ENCODE peak calls at places on chromosome 13, in four cellular contexts. One of them, this sample, is unnamed.
A peak's percentile ranks its signal among the peaks of the same experiment; 100 is the strongest.

GRCh38 chr13:27151798-27152599 is 19.6 kb downstream of the USP12 start:
- DNase-seq in Panc1: no peak
- DNase-seq in heart left ventricle: no peak
- DNase-seq in tibial artery: no peak
- DNase-seq in this sample: no peak

GRCh38 chr13:106432636-106433035 is 102.8 kb downstream of the EFNB2 start:
- DNase-seq in Panc1: no peak
- DNase-seq in heart left ventricle: no peak
- DNase-seq in tibial artery: no peak
- DNase-seq in this sample: no peak

GRCh38 chr13:108925070-108925469 is 295.7 kb downstream of the MYO16 start:
- DNase-seq in Panc1: no peak
- DNase-seq in heart left ventricle: no peak
- DNase-seq in tibial artery: no peak
- DNase-seq in this sample: no peak

GRCh38 chr13:39148513-39148961 is 110.3 kb downstream of the NHLRC3 start:
- DNase-seq in Panc1: no peak
- DNase-seq in heart left ventricle: no peak
- DNase-seq in tibial artery: peak; percentile 33
- DNase-seq in this sample: no peak

GRCh38 chr13:23715762-23716235 is 145.6 kb downstream of the TNFRSF19 start:
- DNase-seq in Panc1: no peak
- DNase-seq in heart left ventricle: no peak
- DNase-seq in tibial artery: no peak
- DNase-seq in this sample: no peak

GRCh38 chr13:70386919-70387318 is 278.7 kb upstream of the KLHL1 start:
- DNase-seq in Panc1: no peak
- DNase-seq in heart left ventricle: no peak
- DNase-seq in tibial artery: no peak
- DNase-seq in this sample: no peak

GRCh38 chr13:98188544-98189166 is 11.6 kb upstream of the RNF113B start:
- DNase-seq in Panc1: no peak
- DNase-seq in heart left ventricle: no peak
- DNase-seq in tibial artery: no peak
- DNase-seq in this sample: no peak

GRCh38 chr13:19587635-19588300 is 26.4 kb upstream of the TPTE2 start:
- DNase-seq in Panc1: peak; percentile 20
- DNase-seq in heart left ventricle: no peak
- DNase-seq in tibial artery: no peak
- DNase-seq in this sample: no peak

GRCh38 chr13:95335667-95336066 is 34.4 kb upstream of the ABCC4 start:
- DNase-seq in Panc1: no peak
- DNase-seq in heart left ventricle: no peak
- DNase-seq in tibial artery: no peak
- DNase-seq in this sample: no peak

GRCh38 chr13:28611654-28612131 is 47.2 kb upstream of the POMP start:
- DNase-seq in Panc1: no peak
- DNase-seq in heart left ventricle: no peak
- DNase-seq in tibial artery: no peak
- DNase-seq in this sample: no peak

GRCh38 chr13:73849292-73849691 is 284.9 kb downstream of the KLF12 start:
- DNase-seq in Panc1: no peak
- DNase-seq in heart left ventricle: no peak
- DNase-seq in tibial artery: no peak
- DNase-seq in this sample: no peak

GRCh38 chr13:79435549-79435948 is 29.5 kb upstream of the RBM26 start:
- DNase-seq in Panc1: no peak
- DNase-seq in heart left ventricle: no peak
- DNase-seq in tibial artery: no peak
- DNase-seq in this sample: no peak

GRCh38 chr13:109297628-109298027 is 488.8 kb downstream of the IRS2 start:
- DNase-seq in Panc1: no peak
- DNase-seq in heart left ventricle: no peak
- DNase-seq in tibial artery: no peak
- DNase-seq in this sample: no peak

GRCh38 chr13:113453962-113454361 is 674 bp upstream of the ADPRHL1 start:
- DNase-seq in Panc1: no peak
- DNase-seq in heart left ventricle: no peak
- DNase-seq in tibial artery: no peak
- DNase-seq in this sample: no peak

GRCh38 chr13:39364797-39365468 is 238.1 kb downstream of the LHFPL6 start:
- DNase-seq in Panc1: no peak
- DNase-seq in heart left ventricle: no peak
- DNase-seq in tibial artery: no peak
- DNase-seq in this sample: no peak

GRCh38 chr13:30618186-30618937 is 642 bp downstream of the USPL1 start:
- DNase-seq in Panc1: no peak
- DNase-seq in heart left ventricle: no peak
- DNase-seq in tibial artery: peak; percentile 39
- DNase-seq in this sample: no peak

GRCh38 chr13:25886438-25887214 is 165.2 kb downstream of the SHISA2 start:
- DNase-seq in Panc1: peak; percentile 10
- DNase-seq in heart left ventricle: no peak
- DNase-seq in tibial artery: no peak
- DNase-seq in this sample: no peak

GRCh38 chr13:52851153-52851962 is 2.9 kb upstream of the PCDH8 start:
- DNase-seq in Panc1: no peak
- DNase-seq in heart left ventricle: peak; percentile 29
- DNase-seq in tibial artery: peak; percentile 27
- DNase-seq in this sample: no peak

GRCh38 chr13:41835871-41836270 is 125.0 kb downstream of the VWA8 start:
- DNase-seq in Panc1: no peak
- DNase-seq in heart left ventricle: no peak
- DNase-seq in tibial artery: no peak
- DNase-seq in this sample: no peak

GRCh38 chr13:113491982-113492381 is 1.5 kb upstream of the DCUN1D2 start:
- DNase-seq in Panc1: no peak
- DNase-seq in heart left ventricle: no peak
- DNase-seq in tibial artery: no peak
- DNase-seq in this sample: no peak

GRCh38 chr13:40271931-40272775 is 394.3 kb downstream of the FOXO1 start:
- DNase-seq in Panc1: no peak
- DNase-seq in heart left ventricle: peak; percentile 58
- DNase-seq in tibial artery: peak; percentile 91
- DNase-seq in this sample: peak; percentile 97

GRCh38 chr13:109192306-109192705 is 562.9 kb downstream of the MYO16 start:
- DNase-seq in Panc1: no peak
- DNase-seq in heart left ventricle: no peak
- DNase-seq in tibial artery: no peak
- DNase-seq in this sample: no peak

GRCh38 chr13:105848494-105848893 is 687.0 kb downstream of the EFNB2 start:
- DNase-seq in Panc1: no peak
- DNase-seq in heart left ventricle: no peak
- DNase-seq in tibial artery: no peak
- DNase-seq in this sample: no peak

DNA sequence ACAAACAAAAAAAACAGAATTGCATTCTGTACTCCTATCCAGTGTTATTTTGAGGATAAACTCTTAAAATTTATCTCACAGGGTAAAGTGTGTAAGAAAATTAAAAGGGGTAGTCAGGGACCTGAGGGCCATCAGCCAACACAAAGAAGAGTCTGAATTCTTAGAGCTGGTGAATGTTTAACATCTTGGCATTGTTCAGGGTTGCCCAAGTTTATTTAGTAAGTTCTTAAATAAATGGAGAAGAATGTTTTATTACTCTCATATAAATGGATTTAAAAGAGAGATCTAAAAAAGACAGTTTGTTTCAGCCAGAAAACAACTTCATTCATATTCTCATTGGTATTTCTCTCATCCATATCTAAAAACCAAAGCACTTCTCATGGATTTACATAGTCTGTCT is 171.7 kb downstream of the LACC1 start:
- DNase-seq in Panc1: no peak
- DNase-seq in heart left ventricle: no peak
- DNase-seq in tibial artery: no peak
- DNase-seq in this sample: no peak
- H3K27ac ChIP-seq in Panc1: no peak overlapping the region
- H3K27ac ChIP-seq in heart left ventricle: no peak overlapping the region
- H3K27ac ChIP-seq in tibial artery: peak overlapping the region; percentile 55
- H3K27ac ChIP-seq in this sample: no peak overlapping the region

GRCh38 chr13:21297452-21297851 is 121.0 kb downstream of the MRPL57 start:
- DNase-seq in Panc1: no peak
- DNase-seq in heart left ventricle: no peak
- DNase-seq in tibial artery: no peak
- DNase-seq in this sample: no peak
- TF ChIP-seq CTCF in Panc1: no peak
- TF ChIP-seq CTCF in heart left ventricle: no peak
- TF ChIP-seq CTCF in tibial artery: no peak
- TF ChIP-seq CTCF in this sample: no peak

GRCh38 chr13:51249254-51249653 is 27.1 kb downstream of the FAM124A start:
- DNase-seq in Panc1: no peak
- DNase-seq in heart left ventricle: no peak
- DNase-seq in tibial artery: no peak
- DNase-seq in this sample: no peak

GRCh38 chr13:51252954-51253531 is 30.8 kb downstream of the FAM124A start:
- DNase-seq in Panc1: no peak
- DNase-seq in heart left ventricle: no peak
- DNase-seq in tibial artery: no peak
- DNase-seq in this sample: no peak

GRCh38 chr13:51251480-51251879 is 29.3 kb downstream of the FAM124A start:
- DNase-seq in Panc1: no peak
- DNase-seq in heart left ventricle: no peak
- DNase-seq in tibial artery: no peak
- DNase-seq in this sample: no peak

GRCh38 chr13:51246411-51247298 is 24.5 kb downstream of the FAM124A start:
- DNase-seq in Panc1: no peak
- DNase-seq in heart left ventricle: peak; percentile 64
- DNase-seq in tibial artery: no peak
- DNase-seq in this sample: no peak

GRCh38 chr13:51249767-51250741 is 27.9 kb downstream of the FAM124A start:
- DNase-seq in Panc1: no peak
- DNase-seq in heart left ventricle: no peak
- DNase-seq in tibial artery: no peak
- DNase-seq in this sample: no peak
- H3K4me1 ChIP-seq in Panc1: no peaks in the 10 kb centered on the region
- H3K4me1 ChIP-seq in heart left ventricle: peaks cover 44% of the 10 kb centered on the region
- H3K4me1 ChIP-seq in tibial artery: peaks cover 10% of the 10 kb centered on the region
- H3K4me1 ChIP-seq in this sample: no peaks in the 10 kb centered on the region

DNA sequence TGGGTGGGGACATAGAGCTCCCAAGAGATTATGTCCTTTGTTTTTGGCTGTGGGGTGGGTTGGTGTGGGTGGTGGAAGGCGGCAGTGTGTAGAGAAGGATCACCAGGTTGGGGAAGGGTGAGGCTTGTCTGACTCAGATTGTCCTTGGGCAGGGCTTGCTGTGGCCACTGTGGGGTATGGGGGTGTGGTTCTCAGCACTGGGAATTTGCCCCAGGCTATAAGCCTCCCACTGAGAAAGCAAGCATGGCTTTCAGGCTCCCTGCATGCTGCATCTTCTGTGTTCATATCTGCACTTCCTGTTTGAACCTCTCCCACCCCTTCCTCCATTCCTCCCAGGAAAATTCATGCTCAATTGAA is 34.9 kb downstream of the DNAJC15 start:
- DNase-seq in Panc1: no peak
- DNase-seq in heart left ventricle: peak; percentile 26
- DNase-seq in tibial artery: no peak
- DNase-seq in this sample: no peak
- H3K27ac ChIP-seq in Panc1: peak overlapping the region; percentile 59
- H3K27ac ChIP-seq in heart left ventricle: peak overlapping the region; percentile 6
- H3K27ac ChIP-seq in tibial artery: no peak overlapping the region
- H3K27ac ChIP-seq in this sample: peak overlapping the region; percentile 29

GRCh38 chr13:111556496-111556895 is 236.1 kb downstream of the TEX29 start:
- DNase-seq in Panc1: no peak
- DNase-seq in heart left ventricle: no peak
- DNase-seq in tibial artery: no peak
- DNase-seq in this sample: no peak

GRCh38 chr13:111555906-111556305 is 235.5 kb downstream of the TEX29 start:
- DNase-seq in Panc1: no peak
- DNase-seq in heart left ventricle: no peak
- DNase-seq in tibial artery: no peak
- DNase-seq in this sample: no peak

GRCh38 chr13:111559612-111560423 is 239.4 kb downstream of the TEX29 start:
- DNase-seq in Panc1: no peak
- DNase-seq in heart left ventricle: no peak
- DNase-seq in tibial artery: no peak
- DNase-seq in this sample: no peak

GRCh38 chr13:111558700-111559088 is 238.3 kb downstream of the TEX29 start:
- DNase-seq in Panc1: no peak
- DNase-seq in heart left ventricle: no peak
- DNase-seq in tibial artery: no peak
- DNase-seq in this sample: no peak

GRCh38 chr13:111557921-111558699 is 237.7 kb downstream of the TEX29 start:
- DNase-seq in Panc1: no peak
- DNase-seq in heart left ventricle: no peak
- DNase-seq in tibial artery: no peak
- DNase-seq in this sample: no peak
- TF ChIP-seq CTCF in Panc1: no peak
- TF ChIP-seq CTCF in heart left ventricle: no peak
- TF ChIP-seq CTCF in tibial artery: no peak
- TF ChIP-seq CTCF in this sample: no peak

This sample was measured in breast epithelium.